ENCODE peak calls at places on chromosomes 11 and 22, in seven cellular contexts. S is keratinocyte; O is activated naive CD4-positive, alpha-beta T cell; J is Calu3; K is activated CD8-positive, alpha-beta memory T cell treated with anti-CD3 and anti-CD28 coated beads, Interleukin-2, amount 50 U/mL, for 4 hours; C is small intestine; V is WTC11. M is an unnamed sample.

GRCh38 chr22:31929126-31929928 is 15.0 kb upstream of the YWHAH start:
- DNase-seq in S (no peak), O (no peak), J (no peak), K (no peak), C (no peak), V (no peak), M (no peak)

GRCh38 chr11:35295751-35296150 is 123.6 kb downstream of the SLC1A2 start:
- DNase-seq in S (no peak), O (no peak), J (no peak), K (no peak), C (no peak), V (no peak), M (no peak)

GRCh38 chr11:119254239-119254638 is 48.1 kb downstream of the CBL start:
- DNase-seq in S (no peak), O (no peak), J (no peak), K (peak), C (no peak), V (no peak), M (no peak)

GRCh38 chr11:87056091-87056490 is 18.4 kb downstream of the TMEM135 start:
- DNase-seq in S (no peak), O (no peak), J (no peak), K (no peak), C (no peak), V (no peak), M (no peak)

GRCh38 chr11:9762531-9762930 is 98.7 kb downstream of the SWAP70 start:
- DNase-seq in S (no peak), O (no peak), J (no peak), K (no peak), C (no peak), V (no peak), M (no peak)

GRCh38 chr11:70650075-70650909 is 252.0 kb downstream of the CTTN start:
- DNase-seq in S (no peak), O (no peak), J (peak), K (no peak), C (peak), V (peak), M (peak)

GRCh38 chr11:46294365-46295309 is 17.2 kb downstream of the CREB3L1 start:
- DNase-seq in S (no peak), O (no peak), J (no peak), K (no peak), C (no peak), V (peak), M (no peak)

GRCh38 chr22:26418620-26419019 is 10.4 kb upstream of the ASPHD2 start:
- DNase-seq in S (no peak), O (no peak), J (no peak), K (no peak), C (no peak), V (no peak), M (no peak)

GRCh38 chr22:44154431-44154942 is 26.2 kb upstream of the PARVG start:
- DNase-seq in S (no peak), O (no peak), J (no peak), K (no peak), C (no peak), V (no peak), M (no peak)

M was measured in transverse colon.